ENCODE peak calls at places on chromosomes 2 and 18, in six cellular contexts. J is right atrium auricular region, A is A549, G is heart left ventricle, N is brain microvascular endothelial cell, B is BJ. H is an unnamed sample.

GRCh38 chr2:47520825-47521665 is 118.1 kb downstream of the MSH2 start:
- DNase-seq in J (no peak), A (peak), G (peak), N (peak), B (no peak), H (no peak)

GRCh38 chr2:199303814-199304213 is 153.9 kb downstream of the SATB2 start:
- DNase-seq in J (no peak), A (no peak), G (no peak), N (peak), B (peak), H (no peak)

GRCh38 chr18:9706081-9706935 is 1.8 kb upstream of the RAB31 start:
- DNase-seq in J (peak), A (no peak), G (no peak), N (peak), B (no peak), H (no peak)

GRCh38 chr2:132550285-132550684 is 119.7 kb downstream of the LYPD1 start:
- DNase-seq in J (no peak), A (no peak), G (no peak), N (no peak), B (no peak), H (no peak)

GRCh38 chr2:85425588-85425987 is 7.1 kb downstream of the SH2D6 start:
- DNase-seq in J (no peak), A (no peak), G (no peak), N (no peak), B (no peak), H (no peak)

GRCh38 chr18:39500320-39500719 is 1934.7 kb upstream of the CELF4 start:
- DNase-seq in J (no peak), A (no peak), G (no peak), N (no peak), B (no peak), H (no peak)

GRCh38 chr18:59272971-59273935 is at the start of gene RAX:
- DNase-seq in J (no peak), A (peak), G (no peak), N (no peak), B (no peak), H (no peak)

GRCh38 chr2:3633089-3633981 is 24.7 kb upstream of the ALLC start:
- DNase-seq in J (no peak), A (no peak), G (peak), N (no peak), B (no peak), H (no peak)

GRCh38 chr18:1760901-1761300 is 810.4 kb downstream of the METTL4 start:
- DNase-seq in J (no peak), A (no peak), G (no peak), N (no peak), B (no peak), H (peak)

DNA sequence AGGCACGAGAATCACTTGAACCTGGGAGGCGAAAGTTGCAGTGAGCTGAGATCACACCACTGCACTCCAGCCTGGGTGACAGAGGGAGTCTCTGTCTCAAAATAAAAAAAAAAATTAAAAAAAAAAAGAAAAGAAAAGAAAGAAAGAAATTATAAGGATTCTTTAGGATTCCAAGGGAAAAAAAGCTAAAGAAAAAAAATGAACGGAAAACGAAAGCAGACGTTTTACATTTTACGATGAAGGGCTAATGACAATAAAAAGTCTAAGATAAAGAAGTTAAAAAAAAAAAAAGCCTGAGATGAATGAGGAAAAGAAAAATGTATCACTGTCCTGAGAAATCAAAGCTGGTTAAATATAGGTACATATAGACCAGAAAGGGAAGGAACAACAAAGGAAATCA is 58.5 kb downstream of the SOS1 start:
- DNase-seq in J (no peak), A (no peak), G (no peak), N (no peak), B (no peak), H (no peak)
- H3K4me3 ChIP-seq in J (no peak), A (no peak), G (no peak), N (no peak), B (no peak), H (no peak)

DNA sequence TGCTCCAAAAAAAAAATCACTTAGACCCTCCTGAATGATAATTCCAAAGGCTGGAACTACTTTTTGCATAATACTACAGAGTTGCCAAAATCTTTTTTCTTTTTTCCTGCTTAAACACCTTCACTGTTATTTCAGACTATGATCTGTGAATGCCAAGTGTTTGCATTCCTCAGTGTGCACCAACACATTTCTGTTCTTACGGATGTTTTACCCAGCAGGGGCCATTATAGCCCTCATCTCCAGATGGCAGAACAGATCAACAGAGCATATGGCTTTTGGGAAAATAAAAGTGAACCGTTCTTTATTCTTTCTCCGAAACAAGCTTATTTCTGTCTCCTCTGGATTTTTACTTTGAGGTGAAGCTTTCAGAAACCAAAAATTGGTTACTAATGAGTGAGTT is 1226.6 kb upstream of the FAM98A start:
- DNase-seq in J (no peak), A (no peak), G (no peak), N (no peak), B (no peak), H (no peak)
- H3K4me3 ChIP-seq in J (no peak), A (no peak), G (no peak), N (no peak), B (no peak), H (no peak)

GRCh38 chr2:44934521-44934961 is 7.0 kb upstream of the SIX3 start:
- DNase-seq in J (no peak), A (no peak), G (no peak), N (no peak), B (no peak), H (no peak)
- H3K4me3 ChIP-seq in J (peak), A (no peak), G (peak), N (no peak), B (no peak), H (no peak)

DNA sequence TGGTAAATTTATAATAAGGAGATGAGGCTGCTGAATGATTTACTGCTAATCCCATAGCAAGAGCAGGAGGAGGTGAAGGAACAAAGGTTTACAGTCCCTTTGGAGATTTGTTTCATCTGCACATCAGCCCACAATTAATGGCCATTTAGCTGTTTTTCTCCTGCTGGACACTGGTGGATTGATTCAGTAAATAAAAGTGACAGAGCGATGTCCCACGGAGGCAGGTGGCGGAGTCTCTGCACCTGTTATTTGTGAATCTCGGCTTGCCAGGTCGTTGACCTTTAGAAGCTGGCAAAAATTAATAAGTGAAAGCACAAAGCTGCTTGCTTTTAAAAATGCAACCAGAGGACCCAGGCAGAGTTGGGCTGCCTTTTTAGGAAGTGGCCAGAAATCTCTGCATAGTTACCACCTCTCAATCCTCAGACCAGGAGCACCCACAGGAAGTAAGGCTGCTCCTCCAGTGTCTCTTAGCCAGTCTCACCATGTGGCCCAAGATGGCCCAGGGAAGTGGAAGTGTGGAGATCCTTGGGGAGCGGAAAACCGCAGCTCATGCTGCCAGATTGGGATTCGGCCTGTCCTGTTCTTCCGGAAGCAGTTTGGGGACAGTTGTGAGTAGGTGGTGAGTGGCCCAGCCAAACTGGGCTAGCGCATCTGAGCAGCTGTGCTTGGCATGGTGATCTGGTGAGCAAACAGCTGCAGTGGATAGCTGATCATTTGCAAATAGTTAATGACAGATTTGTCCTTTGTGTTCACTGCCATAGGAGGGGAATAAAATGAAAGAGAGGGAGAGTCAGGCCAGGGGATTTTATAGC is 1005.7 kb upstream of the PIK3C3 start:
- DNase-seq in J (no peak), A (no peak), G (no peak), N (no peak), B (no peak), H (no peak)
- H3K4me3 ChIP-seq in J (no peak), A (no peak), G (no peak), N (no peak), B (no peak), H (no peak)

GRCh38 chr2:12271589-12271984 is 445.1 kb upstream of the TRIB2 start:
- DNase-seq in J (no peak), A (no peak), G (no peak), N (no peak), B (no peak), H (no peak)
- H3K4me3 ChIP-seq in J (no peak), A (no peak), G (no peak), N (no peak), B (no peak), H (no peak)

H was measured in LNCaP clone FGC.